ENCODE peak calls at places on chromosome 11, in four cellular contexts. C, U, H and T are unnamed samples.

GRCh38 chr11:279966-280761 is 2.0 kb downstream of the NLRP6 start:
- DNase-seq in C (no peak), U (peak), H (no peak), T (peak)

GRCh38 chr11:65446446-65447277 is 24.1 kb downstream of the NEAT1 start:
- DNase-seq in C (no peak), U (no peak), H (peak), T (no peak)

GRCh38 chr11:110286298-110287040 is 9.9 kb downstream of the RDX start:
- DNase-seq in C (no peak), U (no peak), H (no peak), T (no peak)

GRCh38 chr11:130314749-130315285 is at the start of gene ZBTB44:
- DNase-seq in C (peak), U (peak), H (peak), T (peak)

GRCh38 chr11:8906629-8907028 is 4.4 kb upstream of the AKIP1 start:
- DNase-seq in C (peak), U (no peak), H (peak), T (no peak)

GRCh38 chr11:37712246-37712645 is 1114.2 kb upstream of the RAG2 start:
- DNase-seq in C (no peak), U (no peak), H (peak), T (no peak)

GRCh38 chr11:35259529-35259928 is 120.6 kb downstream of the CD44 start:
- DNase-seq in C (no peak), U (no peak), H (no peak), T (no peak)

GRCh38 chr11:117861151-117862018 is 15.1 kb downstream of the FXYD6 start:
- DNase-seq in C (no peak), U (no peak), H (no peak), T (no peak)

GRCh38 chr11:65801153-65801987 is 14.5 kb downstream of the OVOL1 start:
- DNase-seq in C (no peak), U (no peak), H (no peak), T (no peak)

GRCh38 chr11:69841170-69841858 is 22.1 kb upstream of the FGF3 start:
- DNase-seq in C (no peak), U (no peak), H (no peak), T (no peak)

GRCh38 chr11:76794371-76795284 is 11.5 kb downstream of the TSKU start:
- DNase-seq in C (no peak), U (peak), H (no peak), T (no peak)

GRCh38 chr11:1192741-1193325 is 30.0 kb upstream of the MUC5B start:
- DNase-seq in C (no peak), U (peak), H (no peak), T (no peak)

GRCh38 chr11:26268980-26269660 is 62.8 kb upstream of the ANO3 start:
- DNase-seq in C (no peak), U (no peak), H (no peak), T (no peak)

GRCh38 chr11:9459573-9460321 is 1.1 kb upstream of the ZNF143 start:
- DNase-seq in C (peak), U (no peak), H (peak), T (no peak)

GRCh38 chr11:126279191-126279590 is 3.7 kb upstream of the TIRAP start:
- DNase-seq in C (no peak), U (no peak), H (no peak), T (no peak)

GRCh38 chr11:29334781-29335140 is 682.1 kb downstream of the KCNA4 start:
- DNase-seq in C (no peak), U (no peak), H (no peak), T (no peak)

GRCh38 chr11:82980292-82980691 is 78.8 kb downstream of the DDIAS start:
- DNase-seq in C (peak), U (no peak), H (peak), T (no peak)

GRCh38 chr11:47352556-47352955 is at the start of gene MYBPC3:
- DNase-seq in C (no peak), U (no peak), H (no peak), T (no peak)

GRCh38 chr11:22879615-22880014 is 19.3 kb upstream of the CCDC179 start:
- DNase-seq in C (no peak), U (no peak), H (peak), T (no peak)

GRCh38 chr11:57222239-57222638 is 14.8 kb downstream of the APLNR start:
- DNase-seq in C (no peak), U (no peak), H (no peak), T (no peak)

GRCh38 chr11:83441171-83441570 is 155.0 kb upstream of the CCDC90B start:
- DNase-seq in C (no peak), U (no peak), H (no peak), T (no peak)

GRCh38 chr11:68643576-68643975 is 40.8 kb upstream of the GAL start:
- DNase-seq in C (no peak), U (no peak), H (peak), T (no peak)

GRCh38 chr11:26700536-26701235 is 21.2 kb downstream of the SLC5A12 start:
- DNase-seq in C (no peak), U (no peak), H (no peak), T (no peak)

GRCh38 chr11:130426223-130427048 is 2.0 kb downstream of the ADAMTS8 start:
- DNase-seq in C (no peak), U (no peak), H (no peak), T (no peak)

GRCh38 chr11:107505667-107506066 is 48.0 kb upstream of the CWF19L2 start:
- DNase-seq in C (no peak), U (no peak), H (no peak), T (no peak)

GRCh38 chr11:39149214-39149613 is 2310.2 kb downstream of the LRRC4C start:
- DNase-seq in C (no peak), U (no peak), H (no peak), T (no peak)

GRCh38 chr11:27699926-27700350 is 317 bp downstream of the BDNF start:
- DNase-seq in C (no peak), U (no peak), H (no peak), T (no peak)

GRCh38 chr11:28739489-28740280 is 631.5 kb downstream of the METTL15 start:
- DNase-seq in C (no peak), U (no peak), H (no peak), T (no peak)

GRCh38 chr11:16136792-16137395 is 219.5 kb downstream of the SOX6 start:
- DNase-seq in C (no peak), U (no peak), H (no peak), T (no peak)

GRCh38 chr11:73784080-73784634 is 3.5 kb upstream of the MRPL48 start:
- DNase-seq in C (no peak), U (no peak), H (no peak), T (no peak)

GRCh38 chr11:67167086-67167485 is 48.0 kb downstream of the KDM2A start:
- DNase-seq in C (no peak), U (no peak), H (no peak), T (no peak)

GRCh38 chr11:122765487-122766131 is 72.7 kb upstream of the CRTAM start:
- DNase-seq in C (no peak), U (no peak), H (no peak), T (no peak)

GRCh38 chr11:74276581-74276980 is 34.9 kb downstream of the P4HA3 start:
- DNase-seq in C (no peak), U (no peak), H (peak), T (no peak)

DNA sequence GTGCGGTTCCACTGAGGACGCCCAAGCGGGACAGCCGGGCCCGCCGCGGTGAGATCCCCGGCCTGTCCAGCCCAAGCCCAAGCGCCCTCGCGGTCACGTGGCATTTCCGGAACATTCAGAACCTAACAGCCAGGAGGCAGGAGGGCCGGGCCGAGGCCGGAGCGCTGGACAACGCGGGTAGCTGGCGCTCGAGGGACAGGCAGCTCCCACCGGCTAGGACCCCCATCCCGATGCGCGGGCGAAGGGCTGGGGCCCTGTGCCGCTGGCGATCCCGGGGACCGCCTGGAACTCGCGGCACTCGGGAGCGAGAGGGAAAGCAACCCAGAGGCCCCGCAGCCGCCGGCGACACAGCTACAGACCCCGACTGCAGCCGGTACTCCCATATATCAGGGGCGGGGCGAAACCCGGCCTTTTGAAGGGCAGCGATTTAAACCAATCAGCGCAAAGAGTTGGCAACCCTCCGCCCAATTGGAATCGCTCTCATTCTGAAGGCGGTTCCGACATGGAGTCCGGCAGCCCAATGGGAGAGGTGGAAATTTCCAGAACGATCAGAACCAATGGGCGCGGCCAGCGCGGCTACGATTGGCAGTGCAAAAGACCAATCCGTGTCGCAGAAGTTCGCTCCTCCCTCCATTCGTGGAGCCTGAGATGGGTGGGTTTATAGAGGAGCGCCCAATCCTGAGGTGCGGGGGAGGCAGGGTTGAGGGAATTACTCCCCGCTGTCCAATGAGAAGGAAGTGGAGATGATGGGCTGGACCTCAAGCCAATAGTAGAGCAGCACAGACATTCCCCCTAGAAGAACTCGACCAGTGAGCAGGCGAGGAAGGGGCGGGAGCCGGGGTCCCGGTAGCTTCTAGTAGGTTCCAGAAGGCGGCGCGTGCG is at the start of gene STIP1:
- DNase-seq in C (peak), U (peak), H (peak), T (peak)
- TF ChIP-seq CTCF in C (peak), U (no peak), H (peak), T (no peak)

DNA sequence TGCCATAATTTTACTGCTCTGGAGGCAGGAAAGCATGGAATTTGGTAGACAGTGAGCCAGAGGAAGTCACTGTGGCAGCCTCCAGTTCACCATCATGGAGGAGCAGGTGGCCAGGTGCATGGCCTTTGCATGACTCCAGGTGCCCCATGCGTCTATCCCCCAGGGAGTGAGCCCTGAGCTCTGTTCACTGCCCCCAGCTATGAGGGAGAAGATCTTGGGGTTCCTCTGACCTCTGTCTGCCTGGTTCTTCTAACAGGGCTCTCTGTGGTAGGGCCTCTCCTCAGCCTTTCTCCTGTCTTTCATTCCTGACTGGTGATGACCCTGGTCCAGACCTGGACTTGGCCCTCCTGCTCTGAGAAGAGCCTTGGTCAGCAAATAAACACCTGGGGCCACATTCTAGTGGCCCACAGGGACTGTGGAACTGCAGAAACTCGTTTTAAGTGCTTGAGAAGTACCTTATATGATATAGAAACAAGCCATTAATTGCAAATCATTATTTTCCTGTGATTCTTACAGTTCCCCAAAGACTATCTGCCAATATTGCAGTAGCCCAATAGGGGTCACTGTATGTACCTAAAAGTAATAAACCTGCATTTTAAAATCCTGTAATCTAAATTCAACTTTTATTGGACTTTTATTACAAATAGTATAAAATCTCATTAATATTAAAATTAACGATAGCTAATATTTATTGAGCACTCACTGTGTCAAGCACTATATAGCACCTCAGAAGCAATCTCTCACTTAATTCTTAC is 120.0 kb upstream of the SYT13 start:
- DNase-seq in C (no peak), U (no peak), H (peak), T (no peak)
- TF ChIP-seq CTCF in C (peak), U (no peak), H (peak), T (no peak)

DNA sequence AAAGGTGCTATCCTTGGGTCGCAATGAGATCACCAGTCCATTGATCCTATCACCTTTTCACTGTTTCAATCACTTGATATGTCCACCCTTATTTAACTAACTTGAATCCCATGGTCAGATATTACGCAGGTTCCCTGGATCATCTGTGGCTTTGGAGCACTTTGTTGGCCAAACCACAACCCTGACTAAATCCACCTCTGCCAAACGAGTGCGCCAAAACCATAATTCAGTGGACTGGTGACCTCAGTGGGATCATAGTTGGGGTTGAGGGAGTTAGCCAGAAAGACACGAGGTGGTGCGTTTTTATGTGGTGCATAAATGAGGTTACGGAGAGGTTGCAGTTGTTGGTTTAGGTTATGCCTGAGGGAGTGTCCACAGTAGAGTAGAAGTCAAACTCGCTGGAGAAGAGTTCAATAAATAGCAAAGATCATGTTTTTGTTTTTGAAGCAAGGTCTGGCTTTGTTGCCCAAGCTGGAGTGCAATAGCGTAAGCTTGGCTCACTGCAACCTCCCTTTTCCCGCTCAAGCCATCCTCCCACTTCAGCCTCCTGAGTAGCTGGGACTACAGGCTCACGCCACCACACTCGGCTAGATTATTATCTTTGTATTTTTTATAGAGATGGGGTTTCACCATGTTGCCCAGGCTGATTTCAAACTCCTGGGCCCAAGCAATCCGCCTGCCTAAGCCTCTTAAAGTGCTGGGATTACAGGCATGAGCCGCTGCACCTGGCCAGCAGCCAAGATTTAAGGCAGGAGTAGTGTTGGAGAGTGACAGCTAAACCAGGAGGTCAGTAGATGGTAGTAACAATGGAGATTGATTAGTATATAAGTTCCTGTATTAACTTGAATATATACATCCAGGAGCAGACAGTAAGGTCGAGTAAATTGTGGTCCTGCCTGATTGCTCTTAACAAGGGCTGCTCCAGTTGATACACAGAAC is 4.5 kb downstream of the FOXR1 start:
- DNase-seq in C (peak), U (no peak), H (no peak), T (no peak)
- TF ChIP-seq CTCF in C (no peak), U (no peak), H (no peak), T (no peak)

GRCh38 chr11:13602844-13603243 is 65.6 kb upstream of the FAR1 start:
- DNase-seq in C (no peak), U (no peak), H (no peak), T (no peak)
- TF ChIP-seq CTCF in C (no peak), U (no peak), H (no peak), T (no peak)

GRCh38 chr11:134267466-134267865 is 8.7 kb upstream of the GLB1L3 start:
- DNase-seq in C (no peak), U (no peak), H (no peak), T (no peak)

GRCh38 chr11:134272381-134273316 is 3.5 kb upstream of the GLB1L3 start:
- DNase-seq in C (no peak), U (no peak), H (no peak), T (no peak)

GRCh38 chr11:134267966-134268365 is 8.2 kb upstream of the GLB1L3 start:
- DNase-seq in C (no peak), U (no peak), H (no peak), T (no peak)

GRCh38 chr11:134271978-134272377 is 4.2 kb upstream of the GLB1L3 start:
- DNase-seq in C (no peak), U (no peak), H (no peak), T (no peak)

DNA sequence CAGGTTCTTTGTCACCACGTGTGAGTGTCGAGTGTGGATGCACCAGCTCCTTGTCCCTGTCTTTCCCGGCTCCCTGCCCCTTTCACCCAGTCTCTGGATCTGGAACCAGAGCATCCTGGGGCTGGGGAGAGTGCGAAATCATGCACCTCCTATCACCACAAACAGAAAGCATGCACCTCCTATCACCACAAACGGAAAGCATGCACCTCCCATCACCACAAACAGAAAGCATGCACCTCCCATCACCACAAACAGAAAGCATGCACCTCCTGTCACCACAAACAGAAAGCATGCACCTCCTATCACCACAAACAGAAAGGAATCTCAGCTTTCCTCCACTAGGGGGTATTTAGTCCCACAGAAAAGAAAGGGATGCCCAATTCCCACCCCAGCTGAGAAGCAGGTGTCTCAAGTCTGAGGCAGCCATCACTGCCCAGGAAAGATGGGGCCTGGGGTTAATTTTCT is 5.9 kb upstream of the GLB1L3 start:
- DNase-seq in C (no peak), U (no peak), H (no peak), T (no peak)
- TF ChIP-seq CTCF in C (peak), U (no peak), H (peak), T (no peak)

DNA sequence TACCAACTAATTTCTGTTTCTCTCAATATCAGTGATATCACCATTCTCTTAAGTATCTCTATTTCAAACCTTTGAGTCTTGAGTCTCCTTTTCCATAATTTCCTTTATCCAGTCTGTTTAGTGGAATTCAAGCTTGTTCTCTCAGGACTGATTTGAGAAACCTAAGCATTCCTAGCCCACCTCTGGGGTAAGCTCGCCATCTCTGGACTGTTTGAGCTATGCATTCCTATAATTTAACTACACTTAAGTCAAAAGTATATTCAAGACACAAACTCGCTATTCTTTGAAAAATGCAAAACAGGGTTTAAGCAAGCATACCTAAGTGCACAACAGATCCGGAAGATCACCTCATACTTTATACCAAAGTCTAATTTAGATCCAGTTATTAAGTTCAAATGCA is 2.1 kb upstream of the DLAT start:
- DNase-seq in C (no peak), U (no peak), H (no peak), T (no peak)
- TF ChIP-seq CTCF in C (no peak), U (no peak), H (no peak), T (no peak)

GRCh38 chr11:121318848-121319834 is 26.6 kb downstream of the SC5D start:
- DNase-seq in C (peak), U (no peak), H (peak), T (no peak)

GRCh38 chr11:121326230-121326629 is 33.7 kb downstream of the SC5D start:
- DNase-seq in C (no peak), U (no peak), H (no peak), T (no peak)

GRCh38 chr11:121321614-121322243 is 29.2 kb downstream of the SC5D start:
- DNase-seq in C (no peak), U (no peak), H (no peak), T (no peak)

GRCh38 chr11:121328213-121328966 is 35.8 kb downstream of the SC5D start:
- DNase-seq in C (no peak), U (no peak), H (no peak), T (no peak)

GRCh38 chr11:121323208-121323607 is 30.6 kb downstream of the SC5D start:
- DNase-seq in C (no peak), U (no peak), H (no peak), T (no peak)
- TF ChIP-seq CTCF in C (no peak), U (no peak), H (peak), T (no peak)

DNA sequence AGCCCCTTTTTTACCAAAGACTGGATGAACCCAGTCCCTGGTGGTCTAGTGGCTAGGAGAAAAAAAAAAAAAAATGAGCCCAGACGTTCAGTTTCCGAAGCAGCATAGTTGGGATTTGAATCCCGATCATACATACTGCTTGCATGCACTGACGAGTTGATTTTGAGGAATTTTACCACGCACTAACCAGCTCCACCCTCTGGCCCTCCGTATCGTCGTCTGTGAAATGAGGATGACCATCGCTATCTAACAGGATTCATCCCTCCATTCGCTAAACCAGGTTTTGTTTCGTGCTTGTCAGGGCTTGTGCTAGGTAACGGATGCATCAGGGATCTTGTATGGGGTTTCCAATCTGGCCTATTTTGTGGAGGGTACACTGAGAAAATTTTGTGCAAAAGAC is 774 bp downstream of the PTS start:
- DNase-seq in C (no peak), U (no peak), H (peak), T (no peak)
- TF ChIP-seq CTCF in C (no peak), U (no peak), H (no peak), T (no peak)